ENCODE peak calls at places on chromosomes 5 and 9, in five cellular contexts. X is left lung, S is stomach, L is GM23248, R is breast epithelium. H is an unnamed sample. For H3K4me1, the result is how much of the 10 kb centered on the place peaks cover.

GRCh38 chr5:147859962-147860640 is 18.4 kb upstream of the SCGB3A2 start:
- DNase-seq in X (no peak), S (no peak), L (no peak), R (no peak), H (no peak)

GRCh38 chr5:154444559-154445421 is 1.0 kb upstream of the SAP30L start:
- DNase-seq in X (peak), S (no peak), L (peak), R (no peak), H (no peak)

GRCh38 chr9:26955921-26956886 is at the start of gene IFT74:
- DNase-seq in X (peak), S (peak), L (peak), R (peak), H (peak)

GRCh38 chr9:89916001-89916635 is 311.3 kb downstream of the GADD45G start:
- DNase-seq in X (no peak), S (no peak), L (no peak), R (no peak), H (no peak)

GRCh38 chr9:122261469-122261881 is 3.2 kb downstream of the RBM18 start:
- DNase-seq in X (no peak), S (peak), L (peak), R (peak), H (peak)

GRCh38 chr5:20556364-20556763 is 568.4 kb upstream of the CDH18 start:
- DNase-seq in X (no peak), S (no peak), L (no peak), R (no peak), H (no peak)

GRCh38 chr9:2053883-2054845 is 39.0 kb downstream of the SMARCA2 start:
- DNase-seq in X (no peak), S (peak), L (peak), R (no peak), H (peak)

GRCh38 chr9:109192732-109193361 is 25.8 kb upstream of the FRRS1L start:
- DNase-seq in X (no peak), S (peak), L (peak), R (no peak), H (no peak)

GRCh38 chr5:138955013-138955660 is 80.0 kb upstream of the LRRTM2 start:
- DNase-seq in X (no peak), S (peak), L (no peak), R (no peak), H (no peak)

GRCh38 chr9:99030082-99030481 is 74.8 kb upstream of the TGFBR1 start:
- DNase-seq in X (no peak), S (no peak), L (peak), R (no peak), H (no peak)

GRCh38 chr5:175047048-175047447 is 322.7 kb downstream of the MSX2 start:
- DNase-seq in X (no peak), S (no peak), L (no peak), R (no peak), H (no peak)

GRCh38 chr5:150778103-150778516 is 447 bp upstream of the SMIM3 start:
- DNase-seq in X (no peak), S (no peak), L (peak), R (no peak), H (no peak)

GRCh38 chr5:6715758-6716633 is 2.8 kb downstream of the TENT4A start:
- DNase-seq in X (no peak), S (no peak), L (no peak), R (no peak), H (no peak)

GRCh38 chr9:70133253-70134208 is 89.9 kb downstream of the MAMDC2 start:
- DNase-seq in X (no peak), S (no peak), L (peak), R (no peak), H (no peak)

GRCh38 chr5:179819296-179820126 is 1.2 kb upstream of the SQSTM1 start:
- DNase-seq in X (peak), S (peak), L (peak), R (peak), H (no peak)

GRCh38 chr5:40675396-40676133 is 4.2 kb upstream of the PTGER4 start:
- DNase-seq in X (no peak), S (no peak), L (no peak), R (no peak), H (no peak)

GRCh38 chr5:33800221-33800950 is 91.4 kb downstream of the ADAMTS12 start:
- DNase-seq in X (no peak), S (no peak), L (no peak), R (no peak), H (no peak)

GRCh38 chr9:97633859-97634485 is 351 bp downstream of the NCBP1 start:
- DNase-seq in X (no peak), S (no peak), L (peak), R (no peak), H (no peak)

GRCh38 chr9:92482336-92482735 is at the start of gene ASPN:
- DNase-seq in X (no peak), S (no peak), L (peak), R (no peak), H (no peak)
- H3K4me1 ChIP-seq in X (under half), S (under half), L (under half), R (under half), H (under half)

DNA sequence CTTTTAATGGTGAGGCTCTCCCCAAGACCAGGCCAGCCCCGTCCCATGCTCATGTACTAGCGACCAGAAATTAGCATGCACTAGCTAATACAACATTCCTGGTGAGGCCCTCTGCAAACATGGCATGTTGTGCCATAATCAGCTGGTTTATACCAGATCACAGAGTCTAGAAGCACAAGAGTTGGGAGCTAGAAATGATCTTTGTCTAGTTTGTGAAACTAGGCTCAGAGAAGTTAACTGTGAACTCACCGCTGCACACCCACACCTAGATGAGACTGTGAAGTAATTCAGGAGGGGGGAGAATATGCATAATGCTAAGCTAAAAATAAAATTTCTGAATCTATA is 37.3 kb downstream of the MTMR12 start:
- DNase-seq in X (no peak), S (no peak), L (no peak), R (no peak), H (no peak)
- H3K27ac ChIP-seq in X (no peak), S (peak), L (no peak), R (peak), H (no peak)

DNA sequence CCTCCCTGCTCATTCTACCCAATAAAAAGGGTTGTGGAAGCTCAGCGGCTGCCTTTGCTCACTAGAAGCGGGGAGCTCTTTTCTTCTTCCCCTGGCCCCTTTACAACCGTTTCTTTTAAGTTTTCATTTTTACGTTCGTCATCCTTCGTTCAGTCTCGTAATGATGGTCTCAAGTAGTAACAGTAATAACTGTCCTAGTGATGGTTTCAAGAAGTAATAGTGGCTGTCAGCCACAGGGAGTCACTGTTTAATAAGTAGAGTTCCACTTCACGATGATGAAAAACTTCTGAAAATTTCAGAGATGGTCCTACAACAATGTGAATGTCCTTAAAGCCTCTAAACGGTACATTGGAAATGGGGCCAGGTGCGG is 6.2 kb downstream of the UGT3A2 start:
- DNase-seq in X (no peak), S (no peak), L (peak), R (no peak), H (no peak)
- H3K4me1 ChIP-seq in X (under half), S (under half), L (under half), R (under half), H (under half)

GRCh38 chr5:126519637-126520592 is 75.1 kb downstream of the ALDH7A1 start:
- DNase-seq in X (no peak), S (no peak), L (peak), R (no peak), H (no peak)
- H3K27ac ChIP-seq in X (peak), S (peak), L (no peak), R (peak), H (peak)

GRCh38 chr5:55534436-55535198 is at the start of gene PLPP1:
- DNase-seq in X (peak), S (peak), L (peak), R (peak), H (peak)
- H3K4me1 ChIP-seq in X (under half), S (under half), L (under half), R (under half), H (under half)

DNA sequence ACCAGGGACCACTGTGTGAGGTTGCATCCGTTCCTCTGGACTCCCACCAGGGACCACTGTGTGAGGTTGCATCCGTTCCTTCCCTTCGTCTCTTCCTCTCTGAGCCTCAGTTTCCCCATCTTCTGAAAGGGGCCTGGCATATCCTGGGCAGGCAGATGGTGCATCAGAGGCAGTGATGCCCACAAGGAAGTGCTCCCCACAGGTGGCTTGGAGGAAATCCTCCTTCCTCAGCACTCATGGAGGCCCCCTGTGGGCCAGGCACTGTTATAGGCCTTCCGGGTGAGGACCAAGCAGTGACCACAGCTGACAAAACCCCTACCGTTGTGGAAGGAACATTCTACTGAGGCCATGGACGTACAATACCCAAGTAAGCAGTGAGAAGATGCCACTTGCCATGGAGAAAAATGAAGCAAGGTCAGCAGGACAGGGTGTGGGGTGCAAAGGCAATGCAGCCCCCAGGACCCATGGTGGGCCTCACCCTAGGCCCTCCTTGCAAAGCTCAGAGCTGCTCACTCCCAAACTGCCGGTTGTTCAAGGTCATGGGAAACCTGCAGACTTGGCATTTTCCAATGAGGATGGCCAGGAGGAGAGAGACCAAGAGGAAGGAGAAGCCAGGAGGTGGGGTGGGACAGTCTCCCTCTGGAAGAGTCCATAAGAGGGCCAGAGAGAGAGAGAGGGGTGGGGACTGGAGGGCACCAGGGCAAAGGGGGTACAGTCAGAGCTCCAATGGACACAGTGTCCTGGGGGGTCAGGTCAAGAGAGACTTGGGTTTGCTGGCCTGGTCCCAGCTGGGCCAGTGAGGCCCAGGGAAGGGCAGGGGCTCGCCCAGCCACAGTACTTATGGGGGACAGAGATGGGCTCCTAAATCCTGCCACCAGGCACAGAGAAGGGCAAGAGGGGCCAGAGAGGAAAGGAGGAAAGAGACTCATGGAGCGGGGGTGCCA is 51.1 kb downstream of the C9orf50 start:
- DNase-seq in X (no peak), S (peak), L (peak), R (no peak), H (no peak)
- H3K27ac ChIP-seq in X (peak), S (peak), L (peak), R (peak), H (peak)

DNA sequence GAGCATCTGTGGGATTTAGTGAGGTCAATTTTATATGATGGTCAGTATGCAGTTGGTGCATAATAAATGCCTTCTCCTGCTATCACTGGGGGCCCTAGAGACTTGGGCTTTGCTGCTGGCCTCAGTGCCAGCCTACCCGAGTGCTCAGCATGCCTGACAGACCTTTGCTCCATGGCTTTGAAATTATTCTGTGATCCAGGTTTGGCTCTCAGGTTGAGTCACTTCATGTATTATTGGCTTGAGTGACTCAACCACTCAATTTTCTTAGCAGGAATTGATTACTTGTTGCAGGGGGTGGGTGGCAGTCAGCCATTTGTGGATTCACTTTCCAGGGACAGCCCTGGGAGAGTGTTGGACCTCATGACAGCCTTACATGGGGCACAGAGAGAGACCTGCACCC is 13.5 kb downstream of the SLC25A48 start:
- DNase-seq in X (no peak), S (no peak), L (no peak), R (no peak), H (no peak)
- H3K4me1 ChIP-seq in X (under half), S (under half), L (under half), R (under half), H (under half)